ENCODE peak calls at places on chromosomes 12 and 14, in six cellular contexts. B, Z, D, K, N and E are unnamed samples.
A peak's percentile ranks its signal among the peaks of the same experiment; 100 is the strongest.

GRCh38 chr14:46259536-46259935 is 392.0 kb downstream of the RPL10L start:
- DNase-seq in N (peak; percentile 1), Z (no peak), D (no peak), B (no peak), K (no peak), E (no peak)

GRCh38 chr12:122687091-122687490 is 16.1 kb downstream of the HCAR2 start:
- DNase-seq in N (peak; percentile 20), B (peak; percentile 52), K (no peak), Z (no peak), D (peak; percentile 53), E (peak; percentile 88)

GRCh38 chr12:89960011-89960507 is 251.4 kb upstream of the ATP2B1 start:
- DNase-seq in Z (peak; percentile 63), N (peak; percentile 67), B (no peak), D (no peak), K (no peak), E (peak; percentile 73)

GRCh38 chr12:8544295-8544694 is 3.6 kb upstream of the CLEC4E start:
- DNase-seq in N (peak; percentile 76), K (no peak), D (peak; percentile 80), B (peak; percentile 80), Z (peak; percentile 72), E (peak; percentile 63)

GRCh38 chr12:9869307-9870161 is at the start of gene CLEC2B:
- DNase-seq in Z (peak; percentile 61), K (no peak), N (no peak), B (peak; percentile 73), D (peak; percentile 88), E (peak; percentile 93)

GRCh38 chr14:104322531-104323466 is 184.4 kb downstream of the KIF26A start:
- DNase-seq in D (no peak), K (no peak), Z (no peak), B (no peak), N (no peak), E (no peak)

GRCh38 chr14:71705460-71705859 is 226.8 kb upstream of the RGS6 start:
- DNase-seq in Z (no peak), N (no peak), B (peak; percentile 62), K (no peak), D (no peak), E (no peak)

GRCh38 chr12:990308-990648 is 745 bp upstream of the ERC1 start:
- DNase-seq in N (peak; percentile 37), B (peak; percentile 76), D (peak; percentile 69), Z (no peak), K (peak; percentile 64), E (peak; percentile 71)

GRCh38 chr14:21084988-21085853 is 13.2 kb downstream of the ZNF219 start:
- DNase-seq in N (no peak), B (peak; percentile 80), K (no peak), D (no peak), Z (no peak), E (peak; percentile 41)

GRCh38 chr14:90842726-90843125 is 26.5 kb upstream of the TTC7B start:
- DNase-seq in D (peak; percentile 29), N (no peak), B (no peak), Z (no peak), K (no peak), E (no peak)

GRCh38 chr14:55588259-55588699 is 8.3 kb downstream of the KTN1 start:
- DNase-seq in K (no peak), Z (no peak), N (no peak), D (no peak), B (peak; percentile 63), E (peak; percentile 27)

GRCh38 chr14:40003773-40004172 is 571.5 kb upstream of the FBXO33 start:
- DNase-seq in Z (no peak), B (no peak), K (no peak), N (no peak), D (no peak), E (no peak)

GRCh38 chr14:35332517-35333346 is 40.5 kb downstream of the PSMA6 start:
- DNase-seq in B (peak; percentile 75), Z (no peak), N (peak; percentile 66), K (no peak), D (peak; percentile 51), E (peak; percentile 48)

GRCh38 chr14:79011091-79011919 is 841.1 kb downstream of the NRXN3 start:
- DNase-seq in D (peak; percentile 58), K (no peak), B (peak; percentile 81), N (peak; percentile 6), Z (peak; percentile 4), E (peak; percentile 52)

GRCh38 chr12:25502071-25502555 is 51.0 kb downstream of the LMNTD1 start:
- DNase-seq in Z (no peak), B (no peak), D (no peak), N (no peak), K (no peak), E (no peak)

GRCh38 chr14:85575617-85575898 is 45.6 kb downstream of the FLRT2 start:
- DNase-seq in K (no peak), D (no peak), N (no peak), Z (no peak), B (no peak), E (no peak)

GRCh38 chr14:67722293-67722692 is 20.6 kb downstream of the RDH12 start:
- DNase-seq in B (peak; percentile 54), N (no peak), D (peak; percentile 78), K (peak; percentile 84), Z (no peak), E (peak; percentile 32)

GRCh38 chr12:42802688-42803279 is 213.2 kb upstream of the PRICKLE1 start:
- DNase-seq in Z (no peak), K (no peak), D (peak; percentile 59), N (no peak), B (peak; percentile 64), E (no peak)

GRCh38 chr12:131116437-131117117 is 162.9 kb downstream of the ADGRD1 start:
- DNase-seq in N (peak; percentile 42), K (no peak), D (peak; percentile 44), Z (no peak), B (peak; percentile 70), E (peak; percentile 43)

GRCh38 chr12:6372403-6373003 is 2.9 kb downstream of the SCNN1A start:
- DNase-seq in Z (no peak), K (no peak), N (peak; percentile 78), B (peak; percentile 91), D (peak; percentile 90), E (peak; percentile 95)

GRCh38 chr12:105936496-105936895 is 202.3 kb downstream of the NUAK1 start:
- DNase-seq in K (no peak), Z (no peak), N (no peak), B (no peak), D (no peak), E (no peak)

DNA sequence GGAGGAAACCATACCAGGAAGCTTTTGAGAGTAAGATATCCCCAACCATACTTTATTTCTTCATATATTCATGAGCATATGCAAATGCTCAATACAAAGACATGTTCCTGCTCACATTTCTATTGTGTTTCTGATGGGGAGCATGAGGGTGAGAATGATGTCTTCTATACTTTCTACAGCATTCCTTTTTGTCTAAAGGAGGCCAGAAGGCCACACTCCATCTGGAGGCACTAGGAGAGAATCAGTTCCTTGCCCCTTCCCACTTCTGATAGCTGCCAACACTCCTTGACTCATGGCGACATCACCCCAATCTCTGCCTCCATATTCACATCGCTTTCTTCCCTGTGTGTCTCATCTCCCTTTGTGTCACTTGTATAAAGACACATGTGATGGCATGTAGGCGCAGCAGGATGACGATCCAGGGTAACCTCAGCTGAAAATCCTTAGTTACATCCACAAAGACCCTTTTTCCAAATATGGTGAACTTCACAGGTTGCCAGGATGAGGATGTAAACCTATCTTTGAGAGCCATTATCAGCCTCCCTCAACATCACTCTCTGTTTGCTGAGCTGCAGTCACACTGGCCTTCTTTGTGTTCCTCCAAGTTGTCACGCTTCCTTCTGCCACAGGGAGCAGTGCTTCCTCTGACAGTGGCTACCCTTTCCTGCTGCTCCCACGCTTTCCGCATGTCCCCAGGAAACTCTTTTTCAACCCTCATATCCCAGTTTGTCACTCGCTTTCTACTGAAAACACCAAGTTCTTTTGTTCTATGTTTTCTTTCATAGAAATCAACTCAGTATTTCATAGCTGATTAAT is 96.9 kb downstream of the STXBP6 start:
- DNase-seq in N (peak; percentile 19), D (no peak), Z (no peak), K (no peak), B (peak; percentile 33), E (no peak)
- TF ChIP-seq CTCF in N (no peak), D (no peak), Z (no peak), K (peak; percentile 45), B (no peak), E (no peak)

DNA sequence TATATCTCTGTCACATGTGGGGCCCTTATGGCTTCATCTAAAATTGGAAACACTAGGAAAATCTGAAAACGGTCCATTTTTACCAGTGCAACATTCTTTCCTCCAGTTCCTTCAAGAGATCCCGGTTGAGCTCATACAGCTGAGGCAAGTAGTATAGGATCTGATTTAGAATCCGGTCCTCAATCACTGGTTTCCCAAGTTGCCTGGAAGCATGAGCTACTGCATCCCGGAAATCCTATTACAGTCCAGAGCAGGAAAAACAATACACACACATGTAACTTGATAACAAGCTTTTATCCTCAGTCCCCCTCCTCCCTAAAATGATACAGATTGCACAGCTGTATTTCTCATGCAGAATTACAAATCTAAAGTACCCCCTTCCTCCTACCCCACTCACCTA is 67.9 kb upstream of the NR2C1 start:
- DNase-seq in D (no peak), B (no peak), N (no peak), K (no peak), Z (no peak), E (no peak)
- TF ChIP-seq CTCF in D (no peak), B (no peak), N (no peak), K (no peak), Z (no peak), E (no peak)

GRCh38 chr12:4108803-4109345 is 164.7 kb upstream of the CCND2 start:
- DNase-seq in D (no peak), B (peak; percentile 45), Z (no peak), K (no peak), N (no peak), E (no peak)

GRCh38 chr12:4109826-4110225 is 163.7 kb upstream of the CCND2 start:
- DNase-seq in Z (no peak), K (no peak), N (no peak), B (no peak), D (no peak), E (no peak)

GRCh38 chr12:4107911-4108697 is 165.5 kb upstream of the CCND2 start:
- DNase-seq in D (no peak), B (no peak), N (no peak), K (no peak), Z (no peak), E (no peak)

GRCh38 chr12:4106617-4107016 is 166.9 kb upstream of the CCND2 start:
- DNase-seq in D (no peak), N (no peak), K (no peak), Z (no peak), B (no peak), E (no peak)

GRCh38 chr12:4107436-4107878 is 166.1 kb upstream of the CCND2 start:
- DNase-seq in N (peak; percentile 41), D (peak; percentile 39), B (peak; percentile 65), Z (peak; percentile 87), K (no peak), E (peak; percentile 65)
- TF ChIP-seq CTCF in N (peak; percentile 45), D (peak; percentile 49), B (peak; percentile 60), Z (peak; percentile 81), K (peak; percentile 59), E (peak; percentile 81)

DNA sequence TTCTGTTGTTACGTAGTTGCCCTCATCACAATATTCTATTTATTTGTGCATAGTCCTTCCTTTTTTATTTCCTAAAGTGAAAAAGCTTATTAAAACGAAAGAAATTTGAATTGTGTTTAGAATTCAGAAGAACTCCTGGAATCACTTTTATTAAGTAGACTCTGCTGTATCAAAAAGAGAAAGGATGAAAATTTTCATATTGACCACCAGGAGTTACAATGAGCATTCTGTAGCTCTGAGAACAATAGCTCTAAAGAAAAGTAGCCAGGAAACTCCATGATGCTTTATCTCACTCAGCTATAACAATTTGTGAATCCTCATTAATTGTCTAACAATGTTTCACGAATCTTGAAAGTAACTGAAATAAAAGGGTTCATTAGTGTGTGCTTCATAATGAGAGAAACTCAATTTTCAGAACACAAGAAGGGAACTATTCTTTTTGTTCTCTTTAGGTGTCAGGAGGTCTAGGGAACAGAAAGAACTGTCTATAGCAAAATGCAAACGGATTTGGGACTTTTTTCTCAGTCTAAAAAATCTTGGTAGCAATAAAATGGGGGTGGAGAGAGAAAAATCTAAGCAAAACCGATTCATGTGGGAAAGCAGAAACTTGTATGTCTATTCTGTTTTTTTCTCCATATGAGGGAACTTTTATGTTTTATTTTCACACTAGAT is 19.3 kb downstream of the ASCL1 start:
- DNase-seq in K (no peak), Z (no peak), D (no peak), B (no peak), N (no peak), E (no peak)
- TF ChIP-seq CTCF in K (no peak), Z (no peak), D (no peak), B (no peak), N (no peak), E (no peak)